ENCODE peak calls at places on chromosomes 7 and 10, in five cellular contexts. P is mesenchymal stem cell, A is neuronal stem cell, F is H1, I is trophoblast cell. C is an unnamed sample.

GRCh38 chr10:131448171-131448570 is 136.7 kb upstream of the TCERG1L start:
- DNase-seq in P (no peak), A (no peak), F (no peak), I (no peak), C (no peak)

GRCh38 chr10:16950686-16951681 is 133.8 kb upstream of the RSU1 start:
- DNase-seq in P (peak; percentile 84), A (peak; percentile 68), F (peak; percentile 47), I (peak; percentile 62), C (peak; percentile 82)

GRCh38 chr7:71817931-71818330 is 594.2 kb downstream of the CALN1 start:
- DNase-seq in P (no peak), A (no peak), F (no peak), I (no peak), C (no peak)

GRCh38 chr7:8035647-8036518 is 67.3 kb downstream of the GLCCI1 start:
- DNase-seq in P (peak; percentile 58), A (no peak), F (no peak), I (peak; percentile 53), C (peak; percentile 33)

GRCh38 chr10:27437775-27438174 is 66.3 kb upstream of the RAB18 start:
- DNase-seq in P (no peak), A (no peak), F (no peak), I (no peak), C (no peak)

GRCh38 chr10:60934215-60935175 is 9.5 kb downstream of the RHOBTB1 start:
- DNase-seq in P (no peak), A (no peak), F (no peak), I (no peak), C (no peak)

GRCh38 chr10:97024181-97025073 is 161.3 kb downstream of the SLIT1 start:
- DNase-seq in P (peak; percentile 29), A (no peak), F (no peak), I (peak; percentile 63), C (no peak)

GRCh38 chr7:50807026-50807730 is 24.5 kb upstream of the GRB10 start:
- DNase-seq in P (no peak), A (no peak), F (no peak), I (no peak), C (no peak)

GRCh38 chr7:11689096-11689495 is 142.9 kb downstream of the THSD7A start:
- DNase-seq in P (no peak), A (no peak), F (no peak), I (no peak), C (no peak)

GRCh38 chr10:14678637-14679036 is 96.1 kb downstream of the FAM107B start:
- DNase-seq in P (no peak), A (no peak), F (no peak), I (no peak), C (no peak)
- H2BK12ac ChIP-seq in P (no peak overlapping the region), A (no peak overlapping the region), F (no peak overlapping the region), I (no peak overlapping the region), C (no peak overlapping the region)

DNA sequence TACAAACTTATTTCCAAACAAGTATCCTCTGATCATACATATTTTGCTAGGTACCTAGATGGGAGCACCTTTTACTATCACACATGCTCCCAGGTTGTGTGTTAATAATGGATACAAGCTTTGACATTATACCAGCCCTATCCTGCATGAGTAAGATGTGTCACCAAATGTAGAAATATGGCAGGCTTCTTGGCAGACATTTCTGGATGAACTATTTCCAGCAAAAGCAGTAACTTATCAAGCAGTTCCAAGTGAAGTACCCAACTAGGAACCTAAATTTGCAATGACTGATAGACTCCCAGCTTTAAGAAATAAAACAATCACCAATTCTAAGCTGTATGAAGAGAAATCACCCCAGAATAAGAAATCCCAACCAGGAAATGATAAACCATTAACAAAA is 103.7 kb upstream of the TMEM72 start:
- DNase-seq in P (no peak), A (no peak), F (no peak), I (no peak), C (no peak)
- H2BK12ac ChIP-seq in P (no peak overlapping the region), A (no peak overlapping the region), F (no peak overlapping the region), I (no peak overlapping the region), C (no peak overlapping the region)

DNA sequence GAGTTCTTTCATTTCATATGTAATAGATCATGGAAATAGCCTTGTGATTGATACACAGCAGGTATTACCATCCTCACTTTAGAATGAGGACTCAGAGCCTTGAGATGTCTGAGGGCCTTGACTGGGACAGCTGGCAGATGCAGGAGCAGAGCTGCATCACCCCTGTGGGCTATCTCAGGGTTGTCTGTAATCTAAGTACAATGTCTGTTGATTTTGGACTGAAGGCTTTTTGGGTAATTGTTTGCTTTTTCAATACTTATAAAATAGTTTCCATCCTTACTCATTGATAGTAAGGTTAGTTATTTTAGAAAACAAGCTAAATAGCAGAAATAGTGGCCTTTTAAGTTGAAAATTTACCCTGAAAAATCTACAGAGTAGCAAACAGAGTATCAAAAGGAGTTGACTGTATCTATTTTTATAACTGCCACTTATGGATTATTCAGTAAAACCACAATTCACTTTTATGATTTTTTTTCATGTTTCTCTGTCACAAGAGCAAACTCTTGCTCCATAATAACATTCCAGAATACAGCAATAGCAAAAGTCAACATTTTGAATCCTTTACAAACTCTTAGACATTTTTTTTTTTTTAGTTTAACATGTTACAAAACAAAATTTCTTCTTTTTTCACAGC is 179.7 kb downstream of the CFTR start:
- DNase-seq in P (no peak), A (no peak), F (no peak), I (no peak), C (no peak)
- H2BK12ac ChIP-seq in P (peak overlapping the region; percentile 63), A (no peak overlapping the region), F (no peak overlapping the region), I (no peak overlapping the region), C (no peak overlapping the region)

DNA sequence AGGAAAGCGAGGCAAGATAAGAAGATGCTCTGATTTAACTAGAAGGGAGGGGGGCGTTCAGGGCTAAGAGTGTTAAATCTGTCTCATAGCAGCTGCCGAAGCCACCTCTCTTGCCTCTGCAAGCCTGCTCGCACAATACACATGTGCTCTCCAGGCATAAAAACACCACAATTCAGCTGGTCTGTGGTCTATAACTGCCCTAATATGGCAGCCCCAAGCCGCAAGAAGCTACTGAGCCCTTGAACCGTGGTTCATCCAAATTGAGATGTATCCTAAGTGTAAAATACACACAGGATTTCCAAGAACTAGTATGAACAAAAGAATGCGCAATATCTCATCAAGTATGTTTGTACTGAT is 70.7 kb upstream of the FGFR2 start:
- DNase-seq in P (no peak), A (no peak), F (no peak), I (no peak), C (no peak)
- H2BK12ac ChIP-seq in P (no peak overlapping the region), A (no peak overlapping the region), F (no peak overlapping the region), I (no peak overlapping the region), C (no peak overlapping the region)

DNA sequence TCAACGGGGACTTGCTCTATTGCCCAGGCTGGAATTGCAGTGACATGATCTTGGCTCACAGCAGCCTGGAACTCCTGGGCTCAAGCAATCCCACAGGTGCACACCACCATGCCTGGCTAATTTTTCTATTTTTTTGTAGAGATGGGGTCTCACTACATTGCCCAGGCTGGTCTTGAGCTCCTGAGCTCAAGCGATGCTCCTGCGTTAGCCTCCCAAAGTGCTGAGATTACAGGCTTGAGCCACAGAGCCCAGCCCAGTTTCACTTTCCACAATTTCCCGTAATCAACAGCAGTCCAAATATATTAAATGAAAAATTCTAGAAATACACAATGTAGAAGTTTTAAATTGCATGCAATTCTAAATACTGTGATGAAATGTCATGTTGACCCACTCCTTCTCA is 24.0 kb downstream of the SEPTIN14 start:
- DNase-seq in P (no peak), A (no peak), F (no peak), I (no peak), C (no peak)
- H2BK12ac ChIP-seq in P (no peak overlapping the region), A (no peak overlapping the region), F (no peak overlapping the region), I (no peak overlapping the region), C (no peak overlapping the region)

GRCh38 chr10:102017295-102017694 is 38.7 kb downstream of the ARMH3 start:
- DNase-seq in P (no peak), A (no peak), F (no peak), I (no peak), C (no peak)
- H2BK12ac ChIP-seq in P (no peak overlapping the region), A (no peak overlapping the region), F (no peak overlapping the region), I (no peak overlapping the region), C (no peak overlapping the region)

GRCh38 chr10:3069876-3070275 is 2.5 kb downstream of the PFKP start:
- DNase-seq in P (no peak), A (no peak), F (no peak), I (no peak), C (no peak)
- H2BK12ac ChIP-seq in P (no peak overlapping the region), A (no peak overlapping the region), F (no peak overlapping the region), I (no peak overlapping the region), C (no peak overlapping the region)

GRCh38 chr7:159318682-159319351 is 174.2 kb upstream of the VIPR2 start:
- DNase-seq in P (no peak), A (no peak), F (no peak), I (no peak), C (no peak)
- H2BK12ac ChIP-seq in P (no peak overlapping the region), A (no peak overlapping the region), F (no peak overlapping the region), I (no peak overlapping the region), C (no peak overlapping the region)

DNA sequence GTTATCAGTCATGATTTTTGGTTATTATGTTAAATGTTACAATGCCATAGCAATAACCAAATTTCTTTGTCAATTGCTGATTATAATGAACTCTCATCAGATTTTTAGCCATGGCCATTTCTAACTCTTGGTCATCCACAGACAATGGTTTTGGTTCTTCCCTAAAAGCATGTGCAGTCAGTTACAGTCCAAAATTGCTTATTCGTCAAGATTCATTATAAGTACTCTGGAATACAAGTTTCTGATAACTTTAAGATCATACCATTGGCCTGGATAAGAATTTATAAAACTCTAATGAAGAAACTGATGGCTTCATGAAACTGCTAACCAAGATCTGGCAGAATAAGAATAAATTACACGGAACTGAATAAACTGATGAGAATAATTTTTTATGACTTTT is 50.9 kb downstream of the PDZD8 start:
- DNase-seq in P (no peak), A (no peak), F (no peak), I (no peak), C (no peak)
- H2BK12ac ChIP-seq in P (no peak overlapping the region), A (no peak overlapping the region), F (no peak overlapping the region), I (no peak overlapping the region), C (no peak overlapping the region)

C was measured in H9.